ENCODE peak calls at places on chromosomes 11 and 22, in ten cellular contexts. Z is NCI-H2081; O is iris pigment epithelial cell; A is GM13977; X is CD4-positive, alpha-beta memory T cell; I is activated CD8-positive, alpha-beta memory T cell treated with anti-CD3 and anti-CD28 coated beads for 1 hour; B is activated B cell treated with CpG ODN at 0.5 μM for 24 hours; D is tibial artery; U is NCI-H526 treated with DMSO at 0.1 percent for 48 hours; G is B cell. R is an unnamed sample.

GRCh38 chr11:2891291-2891690 is 5.7 kb upstream of the CDKN1C start:
- DNase-seq in A (no peak), U (no peak), B (no peak), D (no peak), O (no peak), G (no peak), Z (no peak), X (no peak), I (no peak), R (no peak)

GRCh38 chr11:134599180-134599810 is 187.3 kb upstream of the B3GAT1 start:
- DNase-seq in G (no peak), X (no peak), A (no peak), U (no peak), D (no peak), O (no peak), B (no peak), I (no peak), Z (no peak), R (no peak)

GRCh38 chr22:27195516-27195915 is 538.1 kb downstream of the MIAT start:
- DNase-seq in Z (no peak), G (no peak), I (no peak), O (no peak), D (no peak), X (no peak), A (no peak), B (no peak), U (no peak), R (no peak)

GRCh38 chr11:110093407-110094297 is 460 bp downstream of the ZC3H12C start:
- DNase-seq in D (peak; percentile 77), G (no peak), O (peak; percentile 68), B (peak; percentile 39), A (peak; percentile 37), Z (peak; percentile 62), U (peak; percentile 90), X (no peak), I (no peak), R (no peak)

GRCh38 chr11:132093861-132094260 is 723.4 kb downstream of the NTM start:
- DNase-seq in U (no peak), D (no peak), G (no peak), I (no peak), O (no peak), Z (no peak), A (no peak), B (no peak), X (no peak), R (no peak)

GRCh38 chr11:2886191-2886894 is 768 bp upstream of the CDKN1C start:
- DNase-seq in G (no peak), Z (no peak), U (no peak), A (no peak), D (peak; percentile 78), O (peak; percentile 22), B (peak; percentile 40), X (peak; percentile 15), I (no peak), R (no peak)

GRCh38 chr11:1326435-1327063 is 17.1 kb upstream of the TOLLIP start:
- DNase-seq in B (no peak), O (peak; percentile 79), X (no peak), D (no peak), A (no peak), Z (no peak), U (no peak), G (peak; percentile 14), I (no peak), R (no peak)

GRCh38 chr11:122365545-122366380 is 249.7 kb upstream of the BLID start:
- DNase-seq in G (no peak), U (no peak), Z (no peak), X (no peak), B (no peak), I (no peak), O (no peak), D (peak; percentile 68), A (no peak), R (no peak)

GRCh38 chr11:43268786-43269185 is 43.0 kb upstream of the API5 start:
- DNase-seq in O (no peak), G (no peak), X (no peak), B (no peak), A (no peak), D (no peak), I (no peak), U (no peak), Z (no peak), R (no peak)

GRCh38 chr11:36431429-36432092 is 78.5 kb downstream of the TRAF6 start:
- DNase-seq in Z (no peak), D (no peak), U (no peak), G (no peak), O (peak; percentile 99), X (no peak), A (no peak), B (no peak), I (no peak), R (no peak)

GRCh38 chr11:8720376-8720775 is 37.8 kb downstream of the RPL27A start:
- DNase-seq in G (no peak), A (no peak), O (no peak), B (no peak), X (no peak), I (no peak), D (no peak), U (no peak), Z (no peak), R (no peak)

GRCh38 chr11:76369406-76369805 is 11.5 kb downstream of the THAP12 start:
- DNase-seq in O (no peak), A (no peak), U (peak; percentile 77), G (no peak), B (no peak), D (no peak), X (no peak), I (no peak), Z (no peak), R (no peak)

GRCh38 chr22:29661355-29661754 is 57.9 kb downstream of the NF2 start:
- DNase-seq in B (no peak), G (no peak), A (no peak), Z (no peak), O (peak; percentile 62), U (no peak), I (no peak), D (no peak), X (no peak), R (no peak)

GRCh38 chr22:32585737-32586136 is 111.1 kb downstream of the FBXO7 start:
- DNase-seq in I (no peak), O (no peak), G (no peak), X (no peak), A (no peak), U (no peak), Z (no peak), D (no peak), B (no peak), R (no peak)

GRCh38 chr11:64604458-64605247 is 13.6 kb downstream of the SLC22A12 start:
- DNase-seq in O (no peak), X (no peak), I (no peak), A (no peak), G (no peak), B (no peak), Z (no peak), U (no peak), D (no peak), R (no peak)

GRCh38 chr22:24367841-24368240 is 59.6 kb upstream of the ADORA2A start:
- DNase-seq in O (peak; percentile 27), D (no peak), B (no peak), U (no peak), X (no peak), A (no peak), G (no peak), I (no peak), Z (no peak), R (no peak)

GRCh38 chr11:33733978-33734377 is 2.2 kb downstream of the CD59 start:
- DNase-seq in D (no peak), U (no peak), Z (no peak), A (no peak), I (no peak), O (peak; percentile 31), B (no peak), X (no peak), G (no peak), R (no peak)

GRCh38 chr11:102831128-102831708 is 12.2 kb downstream of the MMP3 start:
- DNase-seq in A (peak; percentile 32), O (peak; percentile 58), I (no peak), G (no peak), Z (no peak), U (no peak), D (no peak), X (no peak), B (no peak), R (no peak)

GRCh38 chr22:49046546-49047305 is 780.9 kb downstream of the BRD1 start:
- DNase-seq in G (no peak), U (peak; percentile 16), O (no peak), X (no peak), I (no peak), Z (peak; percentile 51), A (peak; percentile 70), D (peak; percentile 61), B (no peak), R (no peak)